ENCODE peak calls at places on chromosome 14, in nine cellular contexts. K is nucleus accumbens, U is neuronal stem cell, A is IMR-90, L is transverse colon, C is upper lobe of right lung, N is AG04450, O is AML-193, Q is occipital lobe. T is an unnamed sample.

GRCh38 chr14:61940669-61941420 is 178.6 kb downstream of the SNAPC1 start:
- DNase-seq in A (no peak), K (no peak), N (no peak), O (no peak), C (no peak), L (no peak), U (no peak), Q (no peak), T (no peak)

GRCh38 chr14:91394105-91395081 is 23.2 kb downstream of the CCDC88C start:
- DNase-seq in U (no peak), C (no peak), K (no peak), O (no peak), Q (no peak), N (no peak), L (no peak), A (no peak), T (no peak)

GRCh38 chr14:78758333-78758732 is 588.2 kb downstream of the NRXN3 start:
- DNase-seq in U (peak; percentile 38), Q (no peak), O (peak; percentile 1), A (peak; percentile 17), C (no peak), N (no peak), K (no peak), L (no peak), T (no peak)

GRCh38 chr14:100147181-100147631 is 12.2 kb downstream of the DEGS2 start:
- DNase-seq in N (no peak), Q (no peak), A (no peak), K (no peak), L (no peak), U (no peak), O (no peak), C (peak; percentile 80), T (peak; percentile 56)

GRCh38 chr14:32728957-32729356 is 209.7 kb upstream of the NPAS3 start:
- DNase-seq in K (no peak), Q (no peak), U (peak; percentile 51), L (no peak), O (no peak), N (no peak), A (no peak), C (no peak), T (no peak)

GRCh38 chr14:104879983-104880565 is 15.0 kb downstream of the CEP170B start:
- DNase-seq in C (no peak), O (no peak), A (no peak), U (no peak), L (no peak), K (no peak), Q (no peak), N (no peak), T (no peak)

GRCh38 chr14:33065634-33066033 is 127.0 kb downstream of the NPAS3 start:
- DNase-seq in A (no peak), Q (no peak), U (no peak), K (no peak), O (no peak), L (no peak), N (no peak), C (no peak), T (no peak)

GRCh38 chr14:78143489-78144145 is 26.6 kb upstream of the NRXN3 start:
- DNase-seq in C (no peak), Q (no peak), N (no peak), A (peak; percentile 26), L (no peak), O (no peak), K (no peak), U (no peak), T (no peak)

GRCh38 chr14:100898465-100898864 is 5.1 kb downstream of the RTL1 start:
- DNase-seq in U (no peak), A (no peak), C (peak; percentile 28), O (no peak), K (no peak), L (no peak), Q (no peak), N (no peak), T (no peak)

GRCh38 chr14:85529803-85530574 is at the start of gene FLRT2:
- DNase-seq in O (no peak), N (no peak), L (no peak), U (peak; percentile 23), Q (peak; percentile 62), C (peak; percentile 72), K (peak; percentile 26), A (peak; percentile 44), T (no peak)

T was measured in activated gamma-delta T cell treated with anti-CD3 and anti-CD28 coated beads, Interleukin-2, amount 50 U/mL, for 16 hours.